ENCODE peak calls at places on chromosomes 13 and 19, in four cellular contexts. One of them, this sample, is unnamed.

GRCh38 chr13:111657013-111657412 is 336.6 kb downstream of the TEX29 start:
- DNase-seq in HepG2: no peak
- DNase-seq in H1: no peak
- DNase-seq in K562: no peak
- DNase-seq in this sample: no peak

GRCh38 chr13:96020155-96020575 is 33.0 kb downstream of the UGGT2 start:
- DNase-seq in H1: no peak
- DNase-seq in K562: peak; percentile 39
- DNase-seq in HepG2: peak; percentile 75
- DNase-seq in this sample: peak; percentile 31

GRCh38 chr19:29517946-29518345 is 7.8 kb upstream of the VSTM2B start:
- DNase-seq in H1: no peak
- DNase-seq in HepG2: no peak
- DNase-seq in K562: no peak
- DNase-seq in this sample: no peak

GRCh38 chr19:588093-588742 is 1.5 kb upstream of the HCN2 start:
- DNase-seq in K562: peak; percentile 44
- DNase-seq in H1: peak; percentile 90
- DNase-seq in HepG2: peak; percentile 57
- DNase-seq in this sample: peak; percentile 92

GRCh38 chr13:37360556-37360955 is 238.0 kb downstream of the POSTN start:
- DNase-seq in HepG2: no peak
- DNase-seq in K562: no peak
- DNase-seq in H1: no peak
- DNase-seq in this sample: no peak

GRCh38 chr13:108195146-108195545 is 20.2 kb downstream of the LIG4 start:
- DNase-seq in HepG2: no peak
- DNase-seq in H1: no peak
- DNase-seq in K562: no peak
- DNase-seq in this sample: no peak

GRCh38 chr19:47105874-47106273 is 7.7 kb downstream of the ZC3H4 start:
- DNase-seq in HepG2: no peak
- DNase-seq in K562: no peak
- DNase-seq in H1: no peak
- DNase-seq in this sample: no peak

GRCh38 chr13:19158526-19158925 is 23.1 kb downstream of the TUBA3C start:
- DNase-seq in H1: no peak
- DNase-seq in HepG2: no peak
- DNase-seq in K562: no peak
- DNase-seq in this sample: no peak

GRCh38 chr13:29937836-29938235 is 87.4 kb upstream of the UBL3 start:
- DNase-seq in H1: no peak
- DNase-seq in K562: no peak
- DNase-seq in HepG2: no peak
- DNase-seq in this sample: no peak

GRCh38 chr19:16420781-16421386 is 50.9 kb downstream of the EPS15L1 start:
- DNase-seq in HepG2: no peak
- DNase-seq in H1: no peak
- DNase-seq in K562: no peak
- DNase-seq in this sample: no peak

GRCh38 chr19:51386882-51387520 is 773 bp downstream of the LIM2 start:
- DNase-seq in HepG2: no peak
- DNase-seq in H1: no peak
- DNase-seq in K562: no peak
- DNase-seq in this sample: no peak

GRCh38 chr19:51382004-51382403 is 5.8 kb downstream of the LIM2 start:
- DNase-seq in K562: no peak
- DNase-seq in H1: no peak
- DNase-seq in HepG2: no peak
- DNase-seq in this sample: no peak

GRCh38 chr19:51389143-51389542 is 1.2 kb downstream of the C19orf84 start:
- DNase-seq in H1: no peak
- DNase-seq in K562: no peak
- DNase-seq in HepG2: peak; percentile 37
- DNase-seq in this sample: no peak

GRCh38 chr19:51391073-51391611 is 751 bp upstream of the C19orf84 start:
- DNase-seq in K562: no peak
- DNase-seq in H1: no peak
- DNase-seq in HepG2: no peak
- DNase-seq in this sample: no peak

DNA sequence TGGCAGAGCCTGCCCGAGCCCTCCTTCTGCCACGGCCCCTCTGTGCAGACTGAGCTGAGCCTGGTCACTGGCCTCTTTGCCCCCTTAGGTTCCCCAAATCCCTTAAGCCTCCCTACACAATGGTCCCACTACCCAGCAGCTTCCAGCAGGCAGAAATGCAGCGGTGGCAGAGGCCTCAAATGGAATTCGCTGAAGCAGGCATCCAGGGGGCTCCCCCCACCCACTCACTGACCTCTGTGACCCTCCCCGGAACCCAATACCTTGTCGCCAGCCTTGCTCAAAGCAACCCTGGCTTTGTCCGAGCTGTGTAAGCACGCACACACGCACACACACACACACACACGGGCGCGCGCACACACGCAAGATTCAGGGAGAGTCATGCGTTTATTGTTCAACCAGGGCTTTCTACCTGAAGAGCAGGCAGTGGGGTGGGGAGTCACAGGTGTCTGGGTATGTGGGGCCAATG is at the start of gene LIM2:
- DNase-seq in H1: no peak
- DNase-seq in HepG2: peak; percentile 59
- DNase-seq in K562: no peak
- DNase-seq in this sample: no peak
- TF ChIP-seq RNF2 in H1: no peak
- TF ChIP-seq RNF2 in HepG2: no peak
- TF ChIP-seq RNF2 in K562: no peak
- TF ChIP-seq RNF2 in this sample: no peak

GRCh38 chr13:80654638-80655249 is 313.8 kb upstream of the SPRY2 start:
- DNase-seq in K562: no peak
- DNase-seq in HepG2: no peak
- DNase-seq in H1: no peak
- DNase-seq in this sample: no peak
- TF ChIP-seq EP300 in K562: no peak
- TF ChIP-seq EP300 in HepG2: no peak
- TF ChIP-seq EP300 in H1: no peak
- TF ChIP-seq EP300 in this sample: no peak

GRCh38 chr19:38665950-38666661 is 18.7 kb downstream of the ACTN4 start:
- DNase-seq in HepG2: peak; percentile 68
- DNase-seq in H1: peak; percentile 79
- DNase-seq in K562: no peak
- DNase-seq in this sample: peak; percentile 86
- TF ChIP-seq RNF2 in HepG2: no peak
- TF ChIP-seq RNF2 in H1: no peak
- TF ChIP-seq RNF2 in K562: no peak
- TF ChIP-seq RNF2 in this sample: no peak

GRCh38 chr19:13974073-13974472 is 21.8 kb downstream of the DCAF15 start:
- DNase-seq in HepG2: no peak
- DNase-seq in K562: peak; percentile 78
- DNase-seq in H1: peak; percentile 78
- DNase-seq in this sample: peak; percentile 32
- TF ChIP-seq EP300 in HepG2: no peak
- TF ChIP-seq EP300 in K562: no peak
- TF ChIP-seq EP300 in H1: no peak
- TF ChIP-seq EP300 in this sample: no peak

GRCh38 chr13:24225930-24226329 is 65.4 kb downstream of the SPATA13 start:
- DNase-seq in K562: no peak
- DNase-seq in HepG2: no peak
- DNase-seq in H1: no peak
- DNase-seq in this sample: no peak

GRCh38 chr13:24226762-24227161 is 66.2 kb downstream of the SPATA13 start:
- DNase-seq in K562: no peak
- DNase-seq in H1: no peak
- DNase-seq in HepG2: no peak
- DNase-seq in this sample: no peak

GRCh38 chr13:24223341-24224231 is 63.1 kb downstream of the SPATA13 start:
- DNase-seq in H1: no peak
- DNase-seq in K562: no peak
- DNase-seq in HepG2: no peak
- DNase-seq in this sample: no peak

GRCh38 chr13:24224232-24224680 is 63.7 kb downstream of the SPATA13 start:
- DNase-seq in K562: no peak
- DNase-seq in HepG2: no peak
- DNase-seq in H1: no peak
- DNase-seq in this sample: no peak

DNA sequence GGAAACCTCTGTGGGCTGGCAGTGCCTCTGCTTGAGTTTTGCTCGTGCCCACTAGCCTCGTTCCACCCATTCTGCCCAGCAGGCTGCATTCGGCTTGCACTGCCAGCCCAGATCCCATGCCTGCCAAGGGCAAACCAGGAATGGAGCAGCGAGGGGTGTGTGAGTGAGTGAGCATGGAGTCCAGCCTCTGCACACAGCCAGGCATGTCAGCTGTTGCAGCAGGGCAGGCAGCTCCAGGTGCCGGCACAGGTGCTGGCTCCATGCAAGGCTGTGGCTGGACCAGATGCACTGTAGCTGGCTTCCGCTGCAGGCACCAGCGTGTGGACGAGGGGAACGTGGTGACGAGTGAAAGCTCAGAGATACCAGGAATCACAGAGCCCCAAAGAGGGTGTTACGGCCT is 64.5 kb downstream of the SPATA13 start:
- DNase-seq in K562: no peak
- DNase-seq in HepG2: no peak
- DNase-seq in H1: no peak
- DNase-seq in this sample: no peak
- TF ChIP-seq RNF2 in K562: no peak
- TF ChIP-seq RNF2 in HepG2: no peak
- TF ChIP-seq RNF2 in H1: no peak
- TF ChIP-seq RNF2 in this sample: no peak

GRCh38 chr19:49876422-49877019 is 634 bp downstream of the AKT1S1 start:
- DNase-seq in H1: peak; percentile 95
- DNase-seq in K562: peak; percentile 85
- DNase-seq in HepG2: peak; percentile 96
- DNase-seq in this sample: peak; percentile 82

GRCh38 chr19:49875801-49876421 is 1.2 kb downstream of the AKT1S1 start:
- DNase-seq in H1: peak; percentile 76
- DNase-seq in K562: peak; percentile 58
- DNase-seq in HepG2: peak; percentile 51
- DNase-seq in this sample: no peak

GRCh38 chr19:49878744-49879070 is 1.2 kb downstream of the TBC1D17 start:
- DNase-seq in HepG2: no peak
- DNase-seq in H1: no peak
- DNase-seq in K562: no peak
- DNase-seq in this sample: no peak

GRCh38 chr19:49877879-49878743 is 609 bp downstream of the TBC1D17 start:
- DNase-seq in HepG2: peak; percentile 93
- DNase-seq in K562: peak; percentile 97
- DNase-seq in H1: peak; percentile 98
- DNase-seq in this sample: peak; percentile 99

GRCh38 chr19:49877020-49877878 is at the start of the genes AKT1S1 and TBC1D17:
- DNase-seq in K562: peak; percentile 97
- DNase-seq in HepG2: peak; percentile 99
- DNase-seq in H1: peak; percentile 96
- DNase-seq in this sample: peak; percentile 100
- TF ChIP-seq EP300 in K562: no peak
- TF ChIP-seq EP300 in HepG2: no peak
- TF ChIP-seq EP300 in H1: no peak
- TF ChIP-seq EP300 in this sample: no peak

GRCh38 chr13:39321578-39321977 is 281.4 kb downstream of the LHFPL6 start:
- DNase-seq in K562: no peak
- DNase-seq in H1: no peak
- DNase-seq in HepG2: no peak
- DNase-seq in this sample: no peak

GRCh38 chr13:39322836-39323585 is 280.0 kb downstream of the LHFPL6 start:
- DNase-seq in HepG2: no peak
- DNase-seq in H1: no peak
- DNase-seq in K562: no peak
- DNase-seq in this sample: no peak

GRCh38 chr13:39313721-39314120 is 275.5 kb downstream of the NHLRC3 start:
- DNase-seq in H1: no peak
- DNase-seq in K562: no peak
- DNase-seq in HepG2: no peak
- DNase-seq in this sample: no peak

GRCh38 chr13:39311619-39312018 is 273.4 kb downstream of the NHLRC3 start:
- DNase-seq in H1: no peak
- DNase-seq in K562: no peak
- DNase-seq in HepG2: no peak
- DNase-seq in this sample: no peak

GRCh38 chr13:39317284-39317683 is 279.0 kb downstream of the NHLRC3 start:
- DNase-seq in K562: no peak
- DNase-seq in HepG2: no peak
- DNase-seq in H1: no peak
- DNase-seq in this sample: no peak
- TF ChIP-seq RNF2 in K562: no peak
- TF ChIP-seq RNF2 in HepG2: no peak
- TF ChIP-seq RNF2 in H1: no peak
- TF ChIP-seq RNF2 in this sample: no peak

GRCh38 chr19:2543463-2544442 is 67.8 kb downstream of the GADD45B start:
- DNase-seq in H1: peak; percentile 84
- DNase-seq in HepG2: peak; percentile 94
- DNase-seq in K562: peak; percentile 68
- DNase-seq in this sample: peak; percentile 93
- TF ChIP-seq EP300 in H1: no peak
- TF ChIP-seq EP300 in HepG2: no peak
- TF ChIP-seq EP300 in K562: no peak
- TF ChIP-seq EP300 in this sample: no peak

DNA sequence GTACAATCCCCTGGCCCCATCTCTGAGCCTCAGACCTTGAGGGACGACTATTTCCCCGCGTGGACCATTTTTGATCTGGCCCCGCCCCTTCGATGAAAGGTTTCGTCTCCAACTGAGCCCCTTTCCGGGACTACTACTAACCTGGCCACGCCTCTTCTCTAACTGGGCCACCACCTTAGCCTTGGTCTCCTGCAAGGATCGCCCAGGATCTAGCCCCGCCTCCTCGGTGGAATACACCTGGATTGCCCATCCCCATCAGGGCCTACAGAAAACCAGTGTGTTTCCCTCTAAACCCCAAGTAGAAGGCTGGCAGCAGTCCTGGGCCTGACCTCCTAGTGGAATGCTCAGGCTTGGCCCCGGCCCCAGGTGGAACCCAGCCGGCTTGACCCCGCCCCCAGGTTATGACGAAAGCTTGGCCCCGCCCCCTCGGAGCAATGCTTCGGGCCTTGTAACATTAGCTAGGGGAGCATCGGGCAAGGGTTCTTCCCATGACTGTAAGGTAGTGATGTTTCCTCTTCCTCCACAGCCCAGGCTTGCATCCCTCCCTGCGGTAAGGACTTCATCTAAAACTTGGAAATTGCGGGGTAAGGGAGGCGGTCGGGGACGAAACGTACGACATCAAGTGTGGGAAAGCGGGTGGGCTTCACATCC is 9.1 kb downstream of the SPACA6 start:
- DNase-seq in K562: peak; percentile 93
- DNase-seq in HepG2: no peak
- DNase-seq in H1: peak; percentile 96
- DNase-seq in this sample: peak; percentile 74
- TF ChIP-seq RNF2 in K562: no peak
- TF ChIP-seq RNF2 in HepG2: no peak
- TF ChIP-seq RNF2 in H1: no peak
- TF ChIP-seq RNF2 in this sample: no peak

This sample was measured in A549.